ENCODE peak calls at places on chromosomes 13 and 19, in ten cellular contexts. M is prostate gland, R is gastrocnemius medialis, Z is tibial nerve, Q is neural progenitor cell, T is right cardiac atrium, G is thoracic aorta, L is cardiac muscle cell, P is fibroblast of lung, V is psoas muscle. N is an unnamed sample.

GRCh38 chr13:31052478-31052877 is 109.2 kb downstream of the HSPH1 start:
- DNase-seq in M (no peak), R (no peak), Z (no peak), Q (no peak), T (no peak), G (no peak), L (no peak), P (no peak), V (no peak), N (no peak)

GRCh38 chr19:36488816-36489138 is 584 bp downstream of the ZNF566 start:
- DNase-seq in M (no peak), R (no peak), Z (no peak), Q (peak; percentile 18), T (no peak), G (no peak), L (no peak), P (peak; percentile 18), V (peak; percentile 15), N (no peak)

GRCh38 chr13:105167385-105167784 is 1368.1 kb downstream of the EFNB2 start:
- DNase-seq in M (no peak), R (no peak), Z (no peak), Q (no peak), T (no peak), G (no peak), L (no peak), P (no peak), V (no peak), N (no peak)

GRCh38 chr13:36000028-36000427 is 131.2 kb downstream of the DCLK1 start:
- DNase-seq in M (no peak), R (no peak), Z (no peak), Q (no peak), T (no peak), G (no peak), L (no peak), P (no peak), V (no peak), N (no peak)

GRCh38 chr19:49331616-49332055 is 3.6 kb upstream of the CD37 start:
- DNase-seq in M (no peak), R (no peak), Z (no peak), Q (peak; percentile 64), T (no peak), G (no peak), L (peak; percentile 69), P (peak; percentile 50), V (no peak), N (no peak)

GRCh38 chr13:74200081-74200480 is 65.9 kb upstream of the KLF12 start:
- DNase-seq in M (no peak), R (no peak), Z (no peak), Q (no peak), T (no peak), G (no peak), L (no peak), P (no peak), V (no peak), N (no peak)

GRCh38 chr13:88097541-88097940 is 426.4 kb downstream of the SLITRK5 start:
- DNase-seq in M (no peak), R (no peak), Z (no peak), Q (no peak), T (no peak), G (no peak), L (no peak), P (no peak), V (no peak), N (no peak)

GRCh38 chr19:12944064-12944674 is 1.5 kb upstream of the RAD23A start:
- DNase-seq in M (no peak), R (no peak), Z (no peak), Q (no peak), T (no peak), G (no peak), L (no peak), P (no peak), V (no peak), N (no peak)

GRCh38 chr13:46288570-46289259 is 77.0 kb downstream of the LRRC63 start:
- DNase-seq in M (peak; percentile 17), R (no peak), Z (no peak), Q (peak; percentile 68), T (no peak), G (no peak), L (peak; percentile 63), P (peak; percentile 64), V (no peak), N (no peak)

GRCh38 chr13:60441761-60442160 is 44.7 kb downstream of the TDRD3 start:
- DNase-seq in M (no peak), R (no peak), Z (no peak), Q (no peak), T (no peak), G (no peak), L (no peak), P (no peak), V (no peak), N (no peak)

GRCh38 chr13:83232626-83233025 is 649.6 kb downstream of the SLITRK1 start:
- DNase-seq in M (no peak), R (no peak), Z (no peak), Q (no peak), T (no peak), G (no peak), L (no peak), P (no peak), V (no peak), N (no peak)

GRCh38 chr13:109427148-109427547 is 359.2 kb downstream of the IRS2 start:
- DNase-seq in M (no peak), R (no peak), Z (no peak), Q (no peak), T (no peak), G (no peak), L (no peak), P (no peak), V (no peak), N (no peak)

GRCh38 chr13:109836629-109837607 is 50.5 kb upstream of the IRS2 start:
- DNase-seq in M (no peak), R (no peak), Z (no peak), Q (no peak), T (no peak), G (no peak), L (no peak), P (no peak), V (no peak), N (no peak)

GRCh38 chr13:99061411-99061810 is 83.5 kb upstream of the DOCK9 start:
- DNase-seq in M (no peak), R (no peak), Z (no peak), Q (no peak), T (no peak), G (no peak), L (no peak), P (no peak), V (no peak), N (no peak)

GRCh38 chr13:99059498-99060070 is 81.7 kb upstream of the DOCK9 start:
- DNase-seq in M (no peak), R (no peak), Z (no peak), Q (no peak), T (no peak), G (no peak), L (no peak), P (no peak), V (no peak), N (no peak)

GRCh38 chr13:99057310-99057975 is 79.6 kb upstream of the DOCK9 start:
- DNase-seq in M (no peak), R (no peak), Z (no peak), Q (no peak), T (no peak), G (no peak), L (peak; percentile 60), P (peak; percentile 77), V (no peak), N (no peak)

GRCh38 chr13:99056381-99057014 is 78.6 kb upstream of the DOCK9 start:
- DNase-seq in M (no peak), R (no peak), Z (no peak), Q (no peak), T (no peak), G (no peak), L (no peak), P (no peak), V (no peak), N (no peak)

GRCh38 chr13:99058527-99059495 is 80.9 kb upstream of the DOCK9 start:
- DNase-seq in M (no peak), R (no peak), Z (no peak), Q (no peak), T (no peak), G (no peak), L (no peak), P (no peak), V (no peak), N (no peak)
- H3K4me1 ChIP-seq in M (peaks cover 4% of the 10 kb centered on the region), R (peaks cover 4% of the 10 kb centered on the region), Z (peaks cover 13% of the 10 kb centered on the region), Q (peaks cover 14% of the 10 kb centered on the region), T (peaks cover 17% of the 10 kb centered on the region), G (peaks cover 8% of the 10 kb centered on the region), L (peaks cover 5% of the 10 kb centered on the region), P (peaks cover 2% of the 10 kb centered on the region), V (no peaks in the 10 kb centered on the region), N (peaks cover 29% of the 10 kb centered on the region)

DNA sequence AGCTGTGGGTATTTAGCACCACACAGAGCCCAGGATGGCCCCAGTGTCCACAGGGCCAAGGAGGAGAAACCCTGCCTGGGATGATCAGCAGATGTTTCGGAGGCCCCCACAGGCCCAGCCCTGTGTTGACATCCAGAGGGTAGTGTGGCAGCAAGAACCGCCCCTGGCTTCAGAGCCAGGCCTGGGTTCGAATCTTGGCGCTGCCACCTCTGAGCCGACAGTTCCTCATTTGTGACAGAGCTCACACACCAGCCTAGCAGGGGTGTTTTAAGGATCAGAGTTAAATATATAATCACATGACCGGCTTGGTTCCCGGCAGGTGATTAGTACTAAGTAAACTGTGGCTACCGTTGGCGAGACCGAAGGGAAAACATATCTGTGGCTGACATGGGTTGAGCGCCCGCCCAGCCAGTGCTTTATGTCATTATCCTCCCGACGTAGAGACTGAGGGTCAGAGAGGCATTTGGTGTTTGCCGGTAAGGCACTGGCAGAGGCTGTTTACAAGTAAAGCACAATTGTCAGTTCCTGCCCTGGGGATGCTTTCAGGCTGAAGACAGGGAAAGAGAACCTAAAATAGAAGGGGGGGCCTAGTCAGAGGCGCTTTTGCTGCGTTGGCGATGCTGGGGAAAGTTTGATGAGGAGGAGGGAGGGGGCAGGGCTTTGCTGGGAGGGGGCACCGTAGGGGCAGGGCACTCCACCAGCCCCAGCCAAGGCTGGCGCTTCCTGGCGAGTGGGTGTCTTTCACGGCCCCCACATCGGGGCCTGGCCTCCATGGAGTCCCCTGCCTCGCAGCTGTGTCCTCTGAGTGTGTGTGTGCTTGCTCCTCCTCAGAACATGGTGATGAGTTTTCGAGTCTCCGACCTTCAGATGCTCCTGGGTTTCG is 4.8 kb downstream of the PIAS4 start:
- DNase-seq in M (peak; percentile 78), R (no peak), Z (no peak), Q (no peak), T (no peak), G (no peak), L (no peak), P (no peak), V (no peak), N (no peak)
- H3K27ac ChIP-seq in M (peak overlapping the region; percentile 78), R (peak overlapping the region; percentile 6), Z (peak overlapping the region; percentile 91), Q (no peak overlapping the region), T (no peak overlapping the region), G (no peak overlapping the region), L (no peak overlapping the region), P (no peak overlapping the region), V (peak overlapping the region; percentile 78), N (no peak overlapping the region)

GRCh38 chr13:44592448-44592847 is 16.3 kb upstream of the TSC22D1 start:
- DNase-seq in M (no peak), R (no peak), Z (no peak), Q (no peak), T (no peak), G (no peak), L (no peak), P (no peak), V (no peak), N (no peak)
- H3K4me1 ChIP-seq in M (no peaks in the 10 kb centered on the region), R (peaks cover 13% of the 10 kb centered on the region), Z (no peaks in the 10 kb centered on the region), Q (no peaks in the 10 kb centered on the region), T (no peaks in the 10 kb centered on the region), G (no peaks in the 10 kb centered on the region), L (no peaks in the 10 kb centered on the region), P (no peaks in the 10 kb centered on the region), V (peaks cover 16% of the 10 kb centered on the region), N (no peaks in the 10 kb centered on the region)

GRCh38 chr19:47520343-47520806 is 5.5 kb upstream of the NAPA start:
- DNase-seq in M (no peak), R (no peak), Z (no peak), Q (no peak), T (no peak), G (no peak), L (no peak), P (no peak), V (no peak), N (no peak)
- H3K27ac ChIP-seq in M (no peak overlapping the region), R (no peak overlapping the region), Z (no peak overlapping the region), Q (no peak overlapping the region), T (no peak overlapping the region), G (no peak overlapping the region), L (peak overlapping the region; percentile 30), P (no peak overlapping the region), V (no peak overlapping the region), N (no peak overlapping the region)